ENCODE peak calls at places on chromosomes 12 and 14, in seven cellular contexts. K is A549, D is HepG2, R is GM23338, N is left lung, F is thoracic aorta, J is pancreas. L is an unnamed sample.

GRCh38 chr12:79776111-79776510 is 85.3 kb upstream of the PAWR start:
- DNase-seq in K (no peak), D (peak), R (no peak), N (no peak), F (no peak), J (no peak), L (no peak)

GRCh38 chr12:69985656-69986055 is 160.6 kb downstream of the MYRFL start:
- DNase-seq in K (peak), D (peak), R (peak), N (no peak), F (no peak), J (no peak), L (no peak)

GRCh38 chr12:107504503-107504885 is 181.1 kb upstream of the PWP1 start:
- DNase-seq in K (no peak), D (no peak), R (no peak), N (no peak), F (no peak), J (no peak), L (no peak)

GRCh38 chr14:55458800-55459577 is 18.6 kb upstream of the TBPL2 start:
- DNase-seq in K (no peak), D (no peak), R (no peak), N (no peak), F (no peak), J (no peak), L (no peak)

GRCh38 chr12:71556471-71556870 is 107.2 kb downstream of the ZFC3H1 start:
- DNase-seq in K (no peak), D (no peak), R (no peak), N (no peak), F (no peak), J (no peak), L (no peak)

GRCh38 chr14:99129998-99130397 is 142.0 kb downstream of the BCL11B start:
- DNase-seq in K (no peak), D (no peak), R (no peak), N (no peak), F (no peak), J (no peak), L (no peak)

GRCh38 chr14:49939884-49940510 is 47.1 kb downstream of the ARF6 start:
- DNase-seq in K (no peak), D (no peak), R (no peak), N (no peak), F (no peak), J (no peak), L (no peak)

GRCh38 chr12:117408161-117408791 is 46.9 kb upstream of the NOS1 start:
- DNase-seq in K (no peak), D (no peak), R (peak), N (peak), F (no peak), J (peak), L (no peak)

GRCh38 chr12:75694891-75695290 is 183.5 kb upstream of the KRR1 start:
- DNase-seq in K (no peak), D (no peak), R (no peak), N (no peak), F (no peak), J (no peak), L (no peak)

GRCh38 chr14:37203423-37203822 is 5.7 kb downstream of the MIPOL1 start:
- DNase-seq in K (no peak), D (no peak), R (no peak), N (no peak), F (no peak), J (no peak), L (no peak)

GRCh38 chr14:31884238-31884637 is 192.9 kb upstream of the ARHGAP5 start:
- DNase-seq in K (no peak), D (no peak), R (no peak), N (no peak), F (no peak), J (no peak), L (no peak)

GRCh38 chr14:95490127-95490526 is 26.3 kb downstream of the SYNE3 start:
- DNase-seq in K (no peak), D (no peak), R (no peak), N (no peak), F (no peak), J (no peak), L (no peak)

GRCh38 chr12:91577586-91578539 is 395.2 kb upstream of the DCN start:
- DNase-seq in K (peak), D (no peak), R (peak), N (no peak), F (no peak), J (no peak), L (no peak)

GRCh38 chr12:132516064-132517012 is 26.4 kb downstream of the FBRSL1 start:
- DNase-seq in K (no peak), D (no peak), R (no peak), N (no peak), F (no peak), J (no peak), L (no peak)

GRCh38 chr12:19539836-19540235 is 100.5 kb downstream of the AEBP2 start:
- DNase-seq in K (no peak), D (no peak), R (no peak), N (no peak), F (no peak), J (no peak), L (no peak)

GRCh38 chr14:100762901-100763300 is 36.2 kb downstream of the DLK1 start:
- DNase-seq in K (no peak), D (no peak), R (no peak), N (no peak), F (no peak), J (no peak), L (no peak)

GRCh38 chr12:125183187-125184067 is 118.2 kb downstream of the AACS start:
- DNase-seq in K (peak), D (peak), R (peak), N (peak), F (no peak), J (peak), L (peak)

GRCh38 chr12:124736115-124737039 is 127.3 kb downstream of the SCARB1 start:
- DNase-seq in K (no peak), D (no peak), R (no peak), N (no peak), F (no peak), J (no peak), L (no peak)

GRCh38 chr14:75715926-75716780 is 55.1 kb downstream of the TTLL5 start:
- DNase-seq in K (no peak), D (no peak), R (peak), N (no peak), F (no peak), J (no peak), L (no peak)

GRCh38 chr12:22625671-22626251 is 790 bp downstream of the ETNK1 start:
- DNase-seq in K (peak), D (peak), R (peak), N (peak), F (no peak), J (no peak), L (no peak)

GRCh38 chr14:22689186-22689585 is 45.0 kb upstream of the OR6J1 start:
- DNase-seq in K (no peak), D (peak), R (no peak), N (no peak), F (no peak), J (no peak), L (no peak)

GRCh38 chr12:119649202-119649808 is 18.6 kb upstream of the PRKAB1 start:
- DNase-seq in K (peak), D (no peak), R (peak), N (no peak), F (no peak), J (no peak), L (no peak)

GRCh38 chr14:65879218-65880009 is 466.9 kb downstream of the FUT8 start:
- DNase-seq in K (peak), D (no peak), R (no peak), N (no peak), F (no peak), J (no peak), L (no peak)

GRCh38 chr12:57452181-57452936 is 2.7 kb upstream of the INHBE start:
- DNase-seq in K (no peak), D (no peak), R (peak), N (no peak), F (no peak), J (no peak), L (peak)

GRCh38 chr14:79325071-79325470 is 886.2 kb downstream of the DIO2 start:
- DNase-seq in K (no peak), D (no peak), R (no peak), N (peak), F (no peak), J (no peak), L (no peak)

GRCh38 chr12:10562306-10562933 is 51.0 kb downstream of the MAGOHB start:
- DNase-seq in K (peak), D (peak), R (peak), N (no peak), F (no peak), J (no peak), L (no peak)

GRCh38 chr14:76456200-76456599 is 80.3 kb downstream of the ESRRB start:
- DNase-seq in K (peak), D (peak), R (peak), N (no peak), F (no peak), J (no peak), L (no peak)

GRCh38 chr14:100881211-100882025 is 22.1 kb downstream of the RTL1 start:
- DNase-seq in K (no peak), D (no peak), R (no peak), N (no peak), F (no peak), J (peak), L (peak)

GRCh38 chr12:71638499-71638898 is 25.1 kb downstream of the ZFC3H1 start:
- DNase-seq in K (no peak), D (no peak), R (no peak), N (no peak), F (no peak), J (no peak), L (no peak)

GRCh38 chr12:77940011-77940423 is 109.3 kb downstream of the NAV3 start:
- DNase-seq in K (peak), D (no peak), R (no peak), N (no peak), F (no peak), J (no peak), L (no peak)

GRCh38 chr14:54133896-54134295 is 177.3 kb upstream of the BMP4 start:
- DNase-seq in K (peak), D (peak), R (no peak), N (no peak), F (no peak), J (no peak), L (no peak)

GRCh38 chr12:53867216-53868012 is 71.2 kb upstream of the HOXC13 start:
- DNase-seq in K (peak), D (peak), R (peak), N (no peak), F (no peak), J (no peak), L (no peak)

GRCh38 chr12:122503783-122504590 is 3.3 kb upstream of the ZCCHC8 start:
- DNase-seq in K (no peak), D (no peak), R (no peak), N (no peak), F (no peak), J (no peak), L (no peak)

GRCh38 chr12:110563702-110564470 is 19.2 kb downstream of the PPTC7 start:
- DNase-seq in K (no peak), D (no peak), R (no peak), N (no peak), F (no peak), J (no peak), L (no peak)

GRCh38 chr14:90671835-90672234 is 144.4 kb downstream of the TTC7B start:
- DNase-seq in K (no peak), D (no peak), R (no peak), N (no peak), F (no peak), J (peak), L (no peak)

GRCh38 chr12:106392746-106393145 is 35.2 kb downstream of the POLR3B start:
- DNase-seq in K (no peak), D (no peak), R (no peak), N (no peak), F (no peak), J (no peak), L (no peak)

DNA sequence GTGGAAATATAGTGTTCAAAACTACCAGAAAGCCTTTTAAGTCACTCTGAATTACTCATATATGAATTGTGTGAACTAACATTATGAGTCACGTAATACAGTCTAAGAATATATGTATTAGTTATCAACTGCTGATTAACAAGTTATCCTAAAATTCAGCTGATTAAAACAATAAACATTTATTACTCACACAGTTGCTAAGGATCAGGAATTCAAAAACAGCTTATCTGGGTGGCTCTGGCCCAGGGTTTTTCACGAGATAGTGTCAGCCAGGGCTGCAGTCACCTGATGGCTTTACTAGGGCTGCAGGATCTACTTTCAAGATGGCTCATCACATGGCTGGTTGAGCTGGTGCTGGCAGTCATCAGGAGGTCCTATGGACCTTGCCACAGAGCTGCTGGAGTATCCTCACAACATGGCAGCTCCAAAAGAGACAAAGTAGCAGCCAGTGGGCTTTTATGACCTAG is 36.5 kb downstream of the CORO1C start:
- DNase-seq in K (no peak), D (no peak), R (no peak), N (no peak), F (no peak), J (no peak), L (no peak)
- H3K27ac ChIP-seq in K (peak), D (no peak), R (no peak), N (peak), F (no peak), J (no peak), L (no peak)

GRCh38 chr12:96720363-96720705 is 186.7 kb upstream of the NEDD1 start:
- DNase-seq in K (peak), D (no peak), R (peak), N (no peak), F (no peak), J (peak), L (peak)
- H3K4me3 ChIP-seq in K (peak), D (peak), R (no peak), N (peak), F (peak), J (no peak), L (peak)

GRCh38 chr14:51129130-51129529 is 34.2 kb upstream of the TRIM9 start:
- DNase-seq in K (no peak), D (peak), R (peak), N (no peak), F (no peak), J (no peak), L (no peak)
- TF ChIP-seq CTCF in K (no peak), D (peak), R (peak), N (no peak), F (no peak), J (no peak), L (no peak)

GRCh38 chr12:51621155-51621922 is 30.3 kb downstream of the SCN8A start:
- DNase-seq in K (no peak), D (no peak), R (no peak), N (no peak), F (no peak), J (no peak), L (no peak)
- H3K27ac ChIP-seq in K (no peak), D (no peak), R (no peak), N (no peak), F (no peak), J (no peak), L (no peak)

DNA sequence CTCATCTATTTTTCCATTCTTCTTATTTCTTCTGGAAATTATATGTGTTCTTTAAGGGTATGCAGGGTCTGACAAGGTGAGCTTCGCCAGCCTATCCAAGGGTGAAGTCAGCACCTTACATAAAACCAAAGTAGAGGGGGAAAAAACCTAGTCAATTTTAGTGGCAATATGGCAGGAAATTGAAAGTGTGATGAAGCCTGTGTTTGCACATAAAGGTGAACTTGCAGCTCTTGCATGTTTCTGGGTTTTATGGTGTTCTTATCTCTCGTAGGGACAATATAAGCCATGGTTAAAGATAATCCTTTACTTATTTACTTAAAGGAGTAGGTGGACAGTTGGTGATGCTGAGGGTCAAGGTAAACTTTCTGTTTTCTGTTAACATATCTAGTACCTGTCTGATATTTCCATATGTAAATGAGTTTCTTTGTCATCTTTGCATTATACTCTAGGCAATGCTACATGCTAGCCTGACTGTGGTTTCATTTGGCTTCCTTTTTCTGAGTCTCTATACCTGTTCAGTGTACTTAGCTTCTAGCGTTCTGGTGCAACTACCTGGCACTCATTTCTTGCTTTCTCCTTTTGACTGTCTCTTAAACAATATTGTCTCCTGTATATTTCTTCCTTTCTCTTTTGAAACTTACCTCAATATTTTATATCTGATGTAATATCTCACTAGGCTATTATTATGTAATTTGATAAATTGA is 32.9 kb downstream of the CCDC91 start:
- DNase-seq in K (no peak), D (no peak), R (no peak), N (no peak), F (no peak), J (no peak), L (no peak)
- H3K4me3 ChIP-seq in K (no peak), D (no peak), R (no peak), N (no peak), F (no peak), J (no peak), L (no peak)

DNA sequence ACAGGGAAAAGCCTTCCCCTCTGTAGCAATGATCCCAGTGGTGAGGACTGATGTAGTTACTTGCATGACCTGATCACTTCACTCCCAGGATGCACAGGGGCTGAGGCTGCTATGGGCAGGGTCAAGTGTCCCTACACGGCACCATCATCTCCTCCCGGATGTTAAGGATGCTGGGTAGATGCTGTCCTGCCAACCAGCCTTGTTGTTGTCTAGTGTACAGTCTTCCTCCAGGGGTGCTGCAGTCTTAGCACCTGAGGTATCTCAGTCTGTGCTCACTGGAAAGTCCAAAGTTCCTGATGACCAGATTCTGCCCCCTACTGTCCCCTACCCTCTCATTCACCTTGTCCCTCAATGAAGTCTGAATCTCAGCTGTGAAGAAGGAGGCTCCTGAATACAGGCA is 20.1 kb downstream of the CPM start:
- DNase-seq in K (no peak), D (no peak), R (no peak), N (no peak), F (no peak), J (no peak), L (no peak)
- TF ChIP-seq CTCF in K (no peak), D (no peak), R (peak), N (no peak), F (no peak), J (no peak), L (no peak)

GRCh38 chr14:58947816-58948440 is 240.5 kb upstream of the DAAM1 start:
- DNase-seq in K (no peak), D (no peak), R (peak), N (no peak), F (no peak), J (no peak), L (no peak)
- H3K27ac ChIP-seq in K (no peak), D (no peak), R (no peak), N (no peak), F (no peak), J (no peak), L (no peak)

DNA sequence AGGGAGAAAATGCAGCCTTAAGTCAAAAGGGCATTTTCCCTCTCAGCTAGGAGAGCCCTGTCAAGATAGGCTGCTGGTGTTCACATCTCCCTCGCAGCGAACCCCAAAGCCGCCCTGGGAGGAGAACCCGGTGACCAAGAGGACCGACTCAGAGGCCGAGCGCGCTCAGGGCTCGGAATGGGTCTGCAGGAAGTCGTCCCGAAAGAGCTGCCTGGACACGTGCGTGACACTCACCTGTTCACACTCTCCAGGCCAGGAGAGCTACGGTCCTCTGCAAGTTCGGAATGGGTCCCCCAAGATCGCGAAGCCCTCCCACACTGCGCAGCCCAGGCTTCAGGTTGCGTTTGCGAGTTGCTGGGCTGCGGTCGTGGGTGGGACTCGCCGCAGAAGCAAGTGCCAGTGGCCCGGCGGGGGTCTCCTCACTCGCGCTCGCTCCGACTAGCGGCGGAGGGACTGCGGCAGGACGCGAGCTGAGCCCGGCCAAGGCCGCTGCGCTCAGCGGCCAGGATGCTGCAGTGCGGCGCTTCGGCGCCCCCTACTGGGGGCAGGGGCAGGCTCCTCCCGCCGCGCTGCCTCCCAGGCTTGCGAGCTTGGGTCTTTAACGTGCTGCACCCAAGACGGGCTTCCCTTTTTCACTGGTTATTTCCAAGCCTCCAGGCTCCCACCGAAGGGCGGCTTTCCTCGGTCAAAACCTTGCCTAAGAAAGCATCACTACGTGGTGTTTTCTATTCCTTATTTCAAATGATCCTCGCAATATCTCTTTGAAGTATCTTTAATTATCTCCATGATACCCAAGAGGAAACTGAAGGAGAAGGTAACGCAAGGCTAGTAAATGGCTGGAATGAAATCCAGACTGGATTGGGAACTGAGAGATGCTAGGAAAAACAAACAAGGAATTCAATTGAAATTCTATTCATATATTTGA is at the start of gene RERG:
- DNase-seq in K (peak), D (peak), R (peak), N (peak), F (no peak), J (peak), L (peak)
- H3K4me3 ChIP-seq in K (peak), D (no peak), R (peak), N (peak), F (peak), J (peak), L (peak)